ENCODE peak calls at places on chromosomes 11 and 22, in five cellular contexts. S, F, Q, N and R are unnamed samples.

GRCh38 chr22:27662359-27663030 is 139.1 kb downstream of the MN1 start:
- DNase-seq in Q (peak), N (no peak), S (no peak), F (no peak), R (no peak)

GRCh38 chr11:69306821-69307220 is 12.9 kb downstream of the MYEOV start:
- DNase-seq in F (no peak), S (no peak), N (no peak), Q (no peak), R (peak)

GRCh38 chr22:47045691-47046410 is 283.4 kb downstream of the TBC1D22A start:
- DNase-seq in N (no peak), S (no peak), Q (no peak), F (no peak), R (no peak)

GRCh38 chr11:58011771-58012170 is 11.9 kb upstream of the OR9Q1 start:
- DNase-seq in Q (no peak), F (no peak), N (no peak), S (no peak), R (no peak)

GRCh38 chr22:45441158-45441557 is 27.7 kb downstream of the RIBC2 start:
- DNase-seq in N (peak), S (peak), Q (peak), F (peak), R (no peak)

GRCh38 chr11:63592975-63593395 is 21.2 kb downstream of the PLAAT3 start:
- DNase-seq in F (peak), Q (peak), N (no peak), S (peak), R (no peak)

GRCh38 chr22:20573176-20573829 is 65.9 kb downstream of the MED15 start:
- DNase-seq in F (no peak), Q (no peak), S (no peak), N (no peak), R (no peak)

GRCh38 chr11:108788565-108789199 is 123.8 kb downstream of the DDX10 start:
- DNase-seq in N (peak), Q (no peak), S (peak), F (peak), R (no peak)

GRCh38 chr22:36546092-36546804 is 17.3 kb upstream of the EIF3D start:
- DNase-seq in F (peak), N (no peak), S (peak), Q (peak), R (peak)

GRCh38 chr22:27654536-27655445 is 146.8 kb downstream of the MN1 start:
- DNase-seq in F (no peak), N (no peak), S (no peak), Q (no peak), R (no peak)

GRCh38 chr22:23400286-23400981 is 179.7 kb downstream of the IGLL1 start:
- DNase-seq in F (no peak), S (no peak), N (no peak), Q (no peak), R (peak)

GRCh38 chr11:9263840-9264380 is 1.2 kb downstream of the DENND5A start:
- DNase-seq in S (peak), Q (peak), N (no peak), F (peak), R (no peak)

GRCh38 chr11:115153135-115153534 is 351.1 kb downstream of the CADM1 start:
- DNase-seq in F (no peak), S (peak), Q (no peak), N (no peak), R (no peak)

GRCh38 chr11:35621620-35622019 is 3.4 kb downstream of the FJX1 start:
- DNase-seq in S (peak), N (no peak), F (no peak), Q (no peak), R (no peak)

GRCh38 chr11:118618115-118618990 is 10.9 kb downstream of the PHLDB1 start:
- DNase-seq in Q (no peak), N (peak), S (no peak), F (peak), R (peak)

GRCh38 chr22:48331266-48331665 is 1496.4 kb downstream of the BRD1 start:
- DNase-seq in S (no peak), N (no peak), Q (no peak), F (no peak), R (no peak)

GRCh38 chr22:26722159-26722558 is 64.8 kb downstream of the MIAT start:
- DNase-seq in N (peak), Q (no peak), S (peak), F (peak), R (no peak)